ENCODE peak calls at places on chromosomes 1 and 21, in four cellular contexts. N is A549, Z is kidney epithelial cell, H is psoas muscle. T is an unnamed sample.

GRCh38 chr1:147077936-147078605 is 94.2 kb downstream of the PRKAB2 start:
- DNase-seq in Z (no peak), H (no peak), N (no peak), T (no peak)

GRCh38 chr1:32695098-32695904 is 7.3 kb downstream of the SYNC start:
- DNase-seq in Z (no peak), H (peak), N (no peak), T (no peak)

GRCh38 chr21:45613396-45613795 is 30.1 kb upstream of the PCBP3 start:
- DNase-seq in Z (no peak), H (no peak), N (no peak), T (no peak)

GRCh38 chr1:228905579-228905978 is 170.3 kb downstream of the RHOU start:
- DNase-seq in Z (no peak), H (no peak), N (no peak), T (no peak)

GRCh38 chr1:35717911-35718476 is 690 bp downstream of the C1orf216 start:
- DNase-seq in Z (no peak), H (peak), N (peak), T (no peak)

GRCh38 chr1:17155257-17155895 is 36.1 kb upstream of the PADI2 start:
- DNase-seq in Z (no peak), H (no peak), N (no peak), T (no peak)

GRCh38 chr1:2378956-2379732 is 12.2 kb downstream of the MORN1 start:
- DNase-seq in N (no peak), Z (no peak), H (peak), T (no peak)

GRCh38 chr1:145751491-145752021 is 32.3 kb downstream of the CD160 start:
- DNase-seq in H (no peak), N (no peak), Z (peak), T (no peak)

GRCh38 chr1:94873520-94874351 is 53.2 kb downstream of the CNN3 start:
- DNase-seq in H (no peak), N (no peak), Z (no peak), T (no peak)

GRCh38 chr1:90963651-90964050 is 58.2 kb downstream of the ZNF644 start:
- DNase-seq in N (no peak), H (no peak), Z (no peak), T (no peak)

GRCh38 chr1:32806315-32806714 is 10.8 kb downstream of the YARS1 start:
- DNase-seq in N (no peak), H (no peak), Z (no peak), T (no peak)

GRCh38 chr1:66944330-66945274 is 19.8 kb downstream of the MIER1 start:
- DNase-seq in H (no peak), N (peak), Z (peak), T (peak)

GRCh38 chr1:111813440-111814304 is 58.0 kb downstream of the DDX20 start:
- DNase-seq in H (no peak), Z (no peak), N (no peak), T (no peak)

GRCh38 chr1:53166366-53166765 is 23.9 kb upstream of the SLC1A7 start:
- DNase-seq in N (no peak), H (no peak), Z (no peak), T (no peak)

GRCh38 chr1:109771712-109772657 is 8.3 kb upstream of the EPS8L3 start:
- DNase-seq in Z (no peak), H (peak), N (no peak), T (no peak)

GRCh38 chr1:25664800-25665199 is 48.2 kb downstream of the MAN1C1 start:
- DNase-seq in H (no peak), N (no peak), Z (no peak), T (no peak)

GRCh38 chr1:15523104-15523921 is 702 bp downstream of the CASP9 start:
- DNase-seq in N (no peak), H (no peak), Z (no peak), T (no peak)

GRCh38 chr1:234654002-234654733 is 44.2 kb upstream of the IRF2BP2 start:
- DNase-seq in H (no peak), Z (no peak), N (no peak), T (no peak)

GRCh38 chr1:203178083-203178482 is 2.5 kb upstream of the MYBPH start:
- DNase-seq in H (no peak), Z (no peak), N (peak), T (no peak)

GRCh38 chr1:97094257-97094972 is 372.8 kb downstream of the PTBP2 start:
- DNase-seq in Z (peak), H (no peak), N (peak), T (no peak)

GRCh38 chr21:28263974-28264373 is 728.7 kb downstream of the LTN1 start:
- DNase-seq in N (no peak), Z (no peak), H (no peak), T (no peak)

GRCh38 chr1:158087320-158087927 is 93.3 kb upstream of the CD1D start:
- DNase-seq in Z (no peak), H (no peak), N (peak), T (no peak)

GRCh38 chr1:155529929-155530328 is 32.7 kb downstream of the ASH1L start:
- DNase-seq in H (no peak), N (no peak), Z (no peak), T (no peak)

GRCh38 chr1:47781171-47781959 is 215.8 kb downstream of the TRABD2B start:
- DNase-seq in Z (no peak), H (no peak), N (no peak), T (no peak)
- TF ChIP-seq CTCF in Z (no peak), H (no peak), N (no peak), T (peak)

GRCh38 chr1:37433171-37433570 is 41.2 kb upstream of the ZC3H12A start:
- DNase-seq in H (no peak), Z (no peak), N (no peak), T (no peak)

GRCh38 chr1:37438037-37438970 is 36.1 kb upstream of the ZC3H12A start:
- DNase-seq in N (no peak), H (no peak), Z (no peak), T (no peak)

GRCh38 chr1:37432636-37433035 is 41.7 kb upstream of the ZC3H12A start:
- DNase-seq in N (no peak), H (no peak), Z (no peak), T (no peak)

GRCh38 chr1:37437058-37437457 is 37.3 kb upstream of the ZC3H12A start:
- DNase-seq in Z (no peak), N (no peak), H (no peak), T (no peak)

GRCh38 chr1:37434292-37434907 is 40.0 kb upstream of the ZC3H12A start:
- DNase-seq in H (peak), N (peak), Z (no peak), T (no peak)
- H3K4me3 ChIP-seq in H (no peak), N (no peak), Z (no peak), T (no peak)

DNA sequence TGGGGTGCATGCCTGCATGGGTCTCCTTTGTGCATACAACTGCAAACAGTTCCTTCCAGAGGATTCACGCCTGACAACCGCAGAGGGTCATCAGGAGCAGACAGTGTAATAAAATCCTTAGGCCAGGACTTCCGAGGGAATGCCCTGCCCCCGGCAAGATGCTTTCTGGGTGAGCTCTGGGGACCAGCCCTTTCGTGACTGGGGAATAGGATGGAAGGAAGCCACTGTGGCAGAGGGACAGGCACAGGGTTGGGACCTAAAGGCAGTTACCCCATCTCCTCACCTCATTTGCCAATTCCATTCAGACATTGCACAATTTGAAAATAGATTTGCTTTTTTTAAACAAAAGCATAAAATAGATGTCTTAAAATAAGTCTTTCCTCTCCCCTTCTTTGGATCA is 6.4 kb upstream of the GOLT1A start:
- DNase-seq in Z (no peak), N (no peak), H (no peak), T (no peak)
- TF ChIP-seq CTCF in Z (no peak), N (no peak), H (no peak), T (no peak)

GRCh38 chr1:114320586-114320985 is 166.9 kb upstream of the SYT6 start:
- DNase-seq in Z (no peak), H (no peak), N (no peak), T (no peak)

GRCh38 chr1:114318951-114319350 is 165.3 kb upstream of the SYT6 start:
- DNase-seq in H (no peak), N (no peak), Z (no peak), T (no peak)

GRCh38 chr1:114322726-114323125 is 169.1 kb upstream of the SYT6 start:
- DNase-seq in Z (no peak), H (no peak), N (no peak), T (no peak)

GRCh38 chr1:114322207-114322606 is 168.5 kb upstream of the SYT6 start:
- DNase-seq in Z (no peak), H (no peak), N (no peak), T (no peak)

DNA sequence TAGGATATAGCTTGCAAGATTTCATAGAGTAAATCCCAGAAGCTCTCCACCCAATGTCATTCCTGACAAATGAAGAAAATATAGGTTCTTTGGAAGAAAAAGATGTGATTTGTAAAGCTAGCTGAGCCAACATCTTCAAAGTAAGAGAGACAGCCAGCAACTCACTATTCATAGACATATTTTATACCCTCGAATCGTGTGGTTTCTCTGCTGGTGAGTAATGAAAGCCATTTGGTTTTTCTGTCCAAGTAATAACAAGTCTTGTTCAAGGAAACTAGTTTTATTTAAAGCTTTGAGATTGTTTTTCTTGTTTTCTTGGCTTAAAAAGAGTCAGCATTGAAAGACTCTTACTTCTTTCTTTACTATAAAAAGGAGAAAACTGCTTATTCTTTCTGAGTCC is 165.8 kb upstream of the SYT6 start:
- DNase-seq in H (no peak), Z (no peak), N (no peak), T (no peak)
- H3K4me3 ChIP-seq in H (no peak), Z (no peak), N (no peak), T (no peak)

GRCh38 chr21:33196956-33197374 is 32.8 kb upstream of the IFNAR2 start:
- DNase-seq in Z (peak), H (peak), N (peak), T (no peak)
- TF ChIP-seq CTCF in Z (peak), H (peak), N (peak), T (peak)

GRCh38 chr21:42554251-42554937 is 40.7 kb downstream of the SLC37A1 start:
- DNase-seq in H (peak), Z (no peak), N (no peak), T (no peak)
- H3K4me3 ChIP-seq in H (no peak), Z (no peak), N (no peak), T (no peak)

DNA sequence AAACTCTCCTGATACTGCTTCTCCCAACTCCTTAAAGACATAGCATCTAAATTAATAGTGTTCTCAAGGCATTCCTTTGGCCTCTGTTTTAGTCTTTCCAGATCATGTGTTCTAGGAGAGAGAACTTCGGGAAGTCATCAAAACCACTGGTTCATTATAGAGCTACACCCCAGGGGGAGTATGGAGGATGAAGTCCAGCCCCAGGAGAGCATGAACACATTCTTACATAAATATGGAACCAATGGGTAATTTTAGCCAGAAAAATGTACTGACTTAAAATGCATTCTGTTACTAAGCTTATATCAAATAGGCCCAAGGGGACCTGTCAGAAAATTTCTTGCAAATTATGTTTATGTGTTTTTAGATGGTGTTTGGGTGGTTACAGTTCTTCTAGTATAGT is 165.2 kb downstream of the NTMT2 start:
- DNase-seq in Z (no peak), H (no peak), N (no peak), T (no peak)
- TF ChIP-seq CTCF in Z (no peak), H (no peak), N (no peak), T (no peak)

GRCh38 chr1:24415910-24416665 is 486 bp downstream of the NIPAL3 start:
- DNase-seq in H (no peak), N (no peak), Z (no peak), T (no peak)

GRCh38 chr1:24418898-24419628 is 3.5 kb downstream of the NIPAL3 start:
- DNase-seq in N (peak), Z (no peak), H (no peak), T (no peak)

GRCh38 chr1:24415334-24415909 is at the start of gene NIPAL3:
- DNase-seq in N (peak), Z (peak), H (peak), T (peak)

GRCh38 chr1:24416666-24417391 is 1.2 kb downstream of the NIPAL3 start:
- DNase-seq in N (no peak), H (no peak), Z (peak), T (peak)

GRCh38 chr1:24417681-24418080 is 2.1 kb downstream of the NIPAL3 start:
- DNase-seq in N (no peak), H (no peak), Z (no peak), T (peak)
- H3K4me3 ChIP-seq in N (no peak), H (no peak), Z (no peak), T (peak)